ENCODE peak calls at places on chromosomes 2 and 18, in ten cellular contexts. I is activated naive CD8-positive, alpha-beta T cell treated with anti-CD3 and anti-CD28 coated beads, Interleukin-2, amount 50 U/mL, for 24 hours; N is ovary; B is AG09319; X is NCI-H2029 treated with DMSO at 0.1 percent for 48 hours; J is iris pigment epithelial cell; G is PC-3; Q is GM12865; S is stimulated activated CD4-positive, alpha-beta T cell treated with anti-CD3 and anti-CD28 coated beads, Interleukin-4, amount 100 ng/mL, for 24 hours; U is right cardiac atrium. P is an unnamed sample.

GRCh38 chr2:240637116-240637900 is 12.0 kb downstream of the GPR35 start:
- DNase-seq in I (no peak), N (peak), B (no peak), X (no peak), J (no peak), G (no peak), Q (no peak), S (no peak), U (peak), P (no peak)

GRCh38 chr18:54776282-54776977 is 51.8 kb upstream of the RAB27B start:
- DNase-seq in I (no peak), N (no peak), B (peak), X (no peak), J (peak), G (peak), Q (peak), S (peak), U (no peak), P (no peak)

GRCh38 chr18:45324489-45325111 is 290.7 kb upstream of the SLC14A2 start:
- DNase-seq in I (no peak), N (peak), B (peak), X (no peak), J (peak), G (peak), Q (no peak), S (no peak), U (peak), P (no peak)

GRCh38 chr2:36389081-36389480 is 33.5 kb downstream of the CRIM1 start:
- DNase-seq in I (no peak), N (no peak), B (no peak), X (no peak), J (peak), G (peak), Q (no peak), S (no peak), U (no peak), P (no peak)

GRCh38 chr2:88955607-88956006 is 264.1 kb downstream of the RPIA start:
- DNase-seq in I (no peak), N (no peak), B (no peak), X (no peak), J (no peak), G (no peak), Q (no peak), S (no peak), U (no peak), P (no peak)

GRCh38 chr18:56389190-56389589 is 249.2 kb downstream of the TXNL1 start:
- DNase-seq in I (no peak), N (no peak), B (no peak), X (no peak), J (no peak), G (no peak), Q (no peak), S (no peak), U (no peak), P (no peak)

GRCh38 chr2:239934571-239935171 is 90.5 kb downstream of the NDUFA10 start:
- DNase-seq in I (peak), N (peak), B (no peak), X (peak), J (peak), G (peak), Q (peak), S (peak), U (peak), P (peak)

GRCh38 chr2:47060652-47061170 is 94.4 kb downstream of the STPG4 start:
- DNase-seq in I (no peak), N (no peak), B (no peak), X (no peak), J (no peak), G (no peak), Q (no peak), S (no peak), U (peak), P (no peak)

GRCh38 chr2:105454801-105455485 is 56.1 kb upstream of the FHL2 start:
- DNase-seq in I (no peak), N (peak), B (peak), X (no peak), J (peak), G (peak), Q (peak), S (no peak), U (peak), P (no peak)

GRCh38 chr2:172084734-172085459 is 410 bp upstream of the DLX1 start:
- DNase-seq in I (peak), N (no peak), B (peak), X (peak), J (peak), G (peak), Q (peak), S (peak), U (peak), P (peak)

GRCh38 chr2:80233333-80233732 is 71.2 kb downstream of the LRRTM1 start:
- DNase-seq in I (no peak), N (no peak), B (no peak), X (no peak), J (no peak), G (no peak), Q (no peak), S (no peak), U (no peak), P (no peak)

GRCh38 chr2:240570531-240571313 is 2.4 kb downstream of the RNPEPL1 start:
- DNase-seq in I (no peak), N (peak), B (no peak), X (no peak), J (no peak), G (no peak), Q (no peak), S (no peak), U (peak), P (no peak)

GRCh38 chr18:31557446-31557845 is 34.2 kb upstream of the TTR start:
- DNase-seq in I (no peak), N (no peak), B (no peak), X (no peak), J (no peak), G (peak), Q (no peak), S (no peak), U (no peak), P (no peak)

GRCh38 chr2:156476021-156476420 is 39.8 kb downstream of the GPD2 start:
- DNase-seq in I (no peak), N (no peak), B (no peak), X (no peak), J (no peak), G (no peak), Q (peak), S (no peak), U (no peak), P (no peak)

GRCh38 chr2:100773538-100773937 is 46.4 kb upstream of the NPAS2 start:
- DNase-seq in I (no peak), N (no peak), B (no peak), X (no peak), J (no peak), G (no peak), Q (no peak), S (no peak), U (no peak), P (no peak)

GRCh38 chr2:123916512-123916911 is 108.6 kb upstream of the CNTNAP5 start:
- DNase-seq in I (no peak), N (no peak), B (no peak), X (no peak), J (no peak), G (no peak), Q (no peak), S (no peak), U (no peak), P (no peak)

GRCh38 chr2:171551836-171552235 is 29.6 kb downstream of the CYBRD1 start:
- DNase-seq in I (no peak), N (no peak), B (no peak), X (no peak), J (peak), G (no peak), Q (no peak), S (no peak), U (no peak), P (no peak)

GRCh38 chr2:231464576-231465540 is 574 bp upstream of the NCL start:
- DNase-seq in I (peak), N (peak), B (no peak), X (peak), J (peak), G (no peak), Q (peak), S (peak), U (no peak), P (peak)

GRCh38 chr18:76098728-76099514 is 396.1 kb downstream of the ZNF516 start:
- DNase-seq in I (peak), N (no peak), B (no peak), X (no peak), J (no peak), G (no peak), Q (no peak), S (no peak), U (no peak), P (no peak)

GRCh38 chr2:232333361-232334135 is 45.0 kb upstream of the ALPP start:
- DNase-seq in I (no peak), N (peak), B (no peak), X (no peak), J (no peak), G (peak), Q (no peak), S (no peak), U (no peak), P (no peak)

GRCh38 chr2:108945969-108946368 is 43.1 kb downstream of the EDAR start:
- DNase-seq in I (no peak), N (no peak), B (no peak), X (no peak), J (no peak), G (no peak), Q (no peak), S (no peak), U (peak), P (no peak)

GRCh38 chr2:158969162-158969716 is 799 bp downstream of the TANC1 start:
- DNase-seq in I (no peak), N (no peak), B (no peak), X (no peak), J (peak), G (no peak), Q (no peak), S (no peak), U (no peak), P (no peak)

GRCh38 chr18:77114070-77114563 is 18.5 kb downstream of the MBP start:
- DNase-seq in I (no peak), N (no peak), B (no peak), X (no peak), J (no peak), G (no peak), Q (no peak), S (no peak), U (no peak), P (no peak)

GRCh38 chr2:64770781-64771334 is 117.1 kb upstream of the SERTAD2 start:
- DNase-seq in I (no peak), N (peak), B (peak), X (peak), J (peak), G (peak), Q (no peak), S (no peak), U (peak), P (no peak)

GRCh38 chr18:23148382-23148781 is 13.1 kb downstream of the CABLES1 start:
- DNase-seq in I (no peak), N (no peak), B (no peak), X (no peak), J (no peak), G (no peak), Q (no peak), S (no peak), U (no peak), P (no peak)